ENCODE peak calls at places on chromosome 17, in seven cellular contexts. M is keratinocyte; B is testis; D is HFF-Myc; L is stimulated activated CD4-positive, alpha-beta T cell treated with anti-CD3 and anti-CD28 coated beads, Interleukin-15, amount 100 ng/mL, for 1 hour; N is mesenchymal stem cell; X is heart right ventricle. S is an unnamed sample.

GRCh38 chr17:63497708-63498483 is 21.0 kb downstream of the ACE start:
- DNase-seq in M (no peak), B (no peak), D (no peak), L (no peak), N (peak; percentile 19), X (no peak), S (no peak)

GRCh38 chr17:78803161-78803845 is 21.2 kb upstream of the CYTH1 start:
- DNase-seq in M (no peak), B (no peak), D (no peak), L (no peak), N (no peak), X (no peak), S (no peak)

GRCh38 chr17:1076299-1076981 is 79.5 kb downstream of the TIMM22 start:
- DNase-seq in M (no peak), B (no peak), D (no peak), L (no peak), N (no peak), X (no peak), S (no peak)

GRCh38 chr17:75808905-75809621 is 24.5 kb downstream of the UNK start:
- DNase-seq in M (no peak), B (peak; percentile 71), D (no peak), L (no peak), N (peak; percentile 78), X (peak; percentile 80), S (peak; percentile 54)

GRCh38 chr17:82031885-82032627 is 578 bp downstream of the RAC3 start:
- DNase-seq in M (no peak), B (no peak), D (no peak), L (no peak), N (peak; percentile 13), X (no peak), S (no peak)

GRCh38 chr17:16417896-16418683 is 2.7 kb downstream of the TRPV2 start:
- DNase-seq in M (no peak), B (no peak), D (no peak), L (no peak), N (peak; percentile 43), X (no peak), S (no peak)

GRCh38 chr17:31754239-31754945 is 104.7 kb downstream of the COPRS start:
- DNase-seq in M (peak; percentile 7), B (no peak), D (no peak), L (no peak), N (peak; percentile 93), X (no peak), S (no peak)

GRCh38 chr17:49908782-49909714 is 59.9 kb upstream of the DLX4 start:
- DNase-seq in M (no peak), B (no peak), D (no peak), L (no peak), N (no peak), X (no peak), S (no peak)

GRCh38 chr17:6097005-6097279 is 26.8 kb downstream of the WSCD1 start:
- DNase-seq in M (no peak), B (no peak), D (no peak), L (no peak), N (no peak), X (no peak), S (no peak)

GRCh38 chr17:13416748-13417363 is 184.9 kb downstream of the HS3ST3A1 start:
- DNase-seq in M (no peak), B (no peak), D (no peak), L (no peak), N (no peak), X (no peak), S (no peak)

GRCh38 chr17:57530508-57530907 is 214.6 kb downstream of the CCDC182 start:
- DNase-seq in M (no peak), B (no peak), D (no peak), L (no peak), N (peak; percentile 57), X (no peak), S (no peak)

GRCh38 chr17:59727817-59728533 is 20.5 kb downstream of the VMP1 start:
- DNase-seq in M (no peak), B (no peak), D (no peak), L (no peak), N (no peak), X (no peak), S (no peak)

GRCh38 chr17:72333570-72333969 is 212.8 kb downstream of the SOX9 start:
- DNase-seq in M (no peak), B (no peak), D (no peak), L (no peak), N (no peak), X (no peak), S (no peak)

GRCh38 chr17:59521465-59522126 is 43.8 kb upstream of the DHX40 start:
- DNase-seq in M (no peak), B (peak; percentile 82), D (peak; percentile 42), L (no peak), N (peak; percentile 76), X (peak; percentile 35), S (peak; percentile 67)

GRCh38 chr17:49465352-49465751 is 29.7 kb upstream of the NGFR start:
- DNase-seq in M (no peak), B (no peak), D (no peak), L (no peak), N (no peak), X (no peak), S (no peak)

GRCh38 chr17:17495448-17496188 is 577 bp downstream of the RASD1 start:
- DNase-seq in M (no peak), B (peak; percentile 31), D (no peak), L (no peak), N (no peak), X (no peak), S (no peak)

GRCh38 chr17:66661411-66661843 is 173.5 kb upstream of the CACNG5 start:
- DNase-seq in M (peak; percentile 56), B (no peak), D (no peak), L (no peak), N (peak; percentile 27), X (no peak), S (no peak)

GRCh38 chr17:36546418-36547093 is 1.8 kb downstream of the GGNBP2 start:
- DNase-seq in M (no peak), B (no peak), D (no peak), L (no peak), N (peak; percentile 11), X (no peak), S (no peak)